ENCODE peak calls at places on chromosomes 12 and 14, in four cellular contexts. O is endodermal cell, N is GM12878, P is kidney. A is an unnamed sample.

GRCh38 chr12:9064815-9065606 is 50.7 kb downstream of the A2M start:
- DNase-seq in O (peak), N (no peak), P (peak), A (peak)

GRCh38 chr14:92717571-92718042 is 30.8 kb downstream of the LGMN start:
- DNase-seq in O (no peak), N (no peak), P (no peak), A (no peak)

GRCh38 chr12:104551313-104551931 is 94.7 kb downstream of the CHST11 start:
- DNase-seq in O (no peak), N (no peak), P (no peak), A (no peak)

GRCh38 chr12:109997393-109997792 is 1.2 kb upstream of the GIT2 start:
- DNase-seq in O (no peak), N (no peak), P (no peak), A (no peak)

GRCh38 chr12:7650091-7650490 is 15.6 kb downstream of the APOBEC1 start:
- DNase-seq in O (no peak), N (no peak), P (no peak), A (no peak)

GRCh38 chr12:32516230-32516629 is 116.9 kb downstream of the FGD4 start:
- DNase-seq in O (no peak), N (no peak), P (no peak), A (no peak)

GRCh38 chr12:127745466-127746220 is 521.3 kb upstream of the TMEM132C start:
- DNase-seq in O (no peak), N (no peak), P (no peak), A (no peak)

GRCh38 chr12:128833418-128833817 is 9.7 kb upstream of the SLC15A4 start:
- DNase-seq in O (no peak), N (no peak), P (no peak), A (no peak)

GRCh38 chr14:62943202-62943601 is 102.1 kb downstream of the KCNH5 start:
- DNase-seq in O (no peak), N (no peak), P (no peak), A (no peak)

GRCh38 chr12:28027947-28028724 is 55.6 kb upstream of the PTHLH start:
- DNase-seq in O (no peak), N (no peak), P (no peak), A (no peak)

GRCh38 chr12:10082057-10082874 is 16.5 kb downstream of the CLEC1A start:
- DNase-seq in O (no peak), N (no peak), P (no peak), A (no peak)

GRCh38 chr14:65824285-65824977 is 411.9 kb downstream of the FUT8 start:
- DNase-seq in O (peak), N (peak), P (no peak), A (peak)

GRCh38 chr12:109197327-109197726 is 80.9 kb downstream of the ACACB start:
- DNase-seq in O (no peak), N (no peak), P (no peak), A (no peak)

GRCh38 chr14:51933191-51933590 is 56.2 kb upstream of the RTRAF start:
- DNase-seq in O (no peak), N (no peak), P (no peak), A (no peak)

GRCh38 chr14:68627868-68628604 is 164.8 kb downstream of the ZFP36L1 start:
- DNase-seq in O (peak), N (no peak), P (peak), A (peak)

GRCh38 chr12:125549836-125550235 is 484.6 kb downstream of the AACS start:
- DNase-seq in O (peak), N (no peak), P (no peak), A (no peak)

GRCh38 chr14:100127853-100128455 is 31.5 kb downstream of the DEGS2 start:
- DNase-seq in O (no peak), N (no peak), P (no peak), A (no peak)
- H3K9ac ChIP-seq in O (no peak), N (no peak), P (no peak), A (no peak)

GRCh38 chr12:105611340-105611739 is 280.8 kb downstream of the C12orf75 start:
- DNase-seq in O (no peak), N (no peak), P (no peak), A (no peak)
- H3K4me3 ChIP-seq in O (no peak), N (no peak), P (no peak), A (no peak)

DNA sequence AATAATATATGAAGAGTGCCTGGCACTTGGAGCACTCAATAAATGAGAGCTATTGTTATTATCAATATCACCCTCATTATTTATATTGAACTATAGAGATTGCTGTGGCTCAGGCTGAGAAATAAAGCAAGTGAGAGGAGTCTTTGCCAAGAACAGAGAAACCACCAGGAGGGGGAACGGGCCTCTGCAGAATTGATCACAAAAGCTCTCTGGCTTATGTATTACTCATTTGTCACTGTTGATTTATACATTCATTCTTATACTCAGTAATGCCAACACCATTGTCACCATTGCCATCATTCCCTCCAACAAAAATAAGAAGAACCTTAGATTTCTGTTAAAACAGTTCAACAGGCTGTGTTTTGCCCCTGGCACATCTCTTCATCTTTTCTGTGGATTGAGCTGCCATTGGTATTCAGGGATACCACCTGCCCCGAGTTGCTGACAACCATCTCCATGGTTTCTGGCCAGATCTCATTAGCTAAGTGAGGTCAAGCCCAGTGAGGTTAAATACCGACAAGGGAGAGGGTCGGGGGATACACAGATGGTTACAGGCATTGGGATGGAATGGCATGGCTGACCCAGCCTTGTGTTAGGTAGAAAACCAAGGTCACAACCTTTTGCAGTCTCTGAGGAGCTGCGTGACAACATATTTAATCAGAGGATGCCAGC is 21.8 kb upstream of the PCNX1 start:
- DNase-seq in O (no peak), N (no peak), P (no peak), A (no peak)
- H3K9ac ChIP-seq in O (no peak), N (no peak), P (no peak), A (no peak)

GRCh38 chr12:19710811-19711793 is 271.8 kb downstream of the AEBP2 start:
- DNase-seq in O (peak), N (no peak), P (no peak), A (no peak)
- H3K4me3 ChIP-seq in O (no peak), N (no peak), P (peak), A (no peak)

GRCh38 chr12:84913151-84913550 is 552 bp upstream of the SLC6A15 start:
- DNase-seq in O (peak), N (no peak), P (no peak), A (no peak)
- H3K9ac ChIP-seq in O (no peak), N (no peak), P (no peak), A (peak)

GRCh38 chr14:74239848-74240793 is 872 bp downstream of the VSX2 start:
- DNase-seq in O (peak), N (no peak), P (no peak), A (no peak)
- H3K4me3 ChIP-seq in O (no peak), N (no peak), P (peak), A (no peak)

DNA sequence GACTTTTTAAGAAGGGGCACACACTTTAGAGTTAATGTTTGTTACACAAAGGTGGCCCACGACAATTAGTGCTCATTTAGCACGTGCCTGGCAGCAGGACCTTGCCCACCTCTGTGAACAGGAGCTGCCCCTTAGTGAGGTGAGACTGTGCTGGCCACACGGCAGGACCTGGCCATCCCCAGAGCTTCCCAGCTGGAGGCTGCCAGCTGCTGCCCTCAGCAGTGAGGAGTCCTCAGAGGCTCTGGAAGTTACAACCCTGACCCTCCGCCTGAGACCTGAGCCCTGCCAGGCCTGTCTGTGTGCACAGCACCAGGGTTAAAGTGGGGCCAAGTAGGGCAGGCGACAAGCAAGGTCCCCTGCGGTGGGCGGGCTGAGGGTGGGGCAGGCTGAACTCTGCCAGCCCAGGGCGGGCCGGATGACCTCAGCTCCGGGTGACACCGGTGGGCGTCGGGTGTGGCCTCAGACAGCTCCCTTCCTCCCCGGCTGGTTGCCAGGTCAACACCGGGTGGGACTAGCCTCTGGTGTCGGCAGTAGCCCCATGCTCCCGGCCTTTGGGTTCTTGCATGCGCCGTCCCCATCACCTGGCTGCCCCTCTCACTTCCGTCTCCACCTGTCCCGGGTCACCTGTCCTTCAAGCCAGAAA is 9.2 kb upstream of the LBHD2 start:
- DNase-seq in O (peak), N (no peak), P (peak), A (no peak)
- H3K9ac ChIP-seq in O (no peak), N (no peak), P (no peak), A (no peak)

GRCh38 chr12:55712154-55712553 is 3.7 kb upstream of the BLOC1S1 start:
- DNase-seq in O (no peak), N (no peak), P (no peak), A (no peak)

GRCh38 chr12:55705802-55706402 is 1.8 kb downstream of the ITGA7 start:
- DNase-seq in O (peak), N (no peak), P (peak), A (no peak)

GRCh38 chr12:55707841-55708694 is at the start of gene ITGA7:
- DNase-seq in O (peak), N (no peak), P (peak), A (no peak)

GRCh38 chr12:55706840-55707671 is 648 bp downstream of the ITGA7 start:
- DNase-seq in O (peak), N (no peak), P (peak), A (no peak)

DNA sequence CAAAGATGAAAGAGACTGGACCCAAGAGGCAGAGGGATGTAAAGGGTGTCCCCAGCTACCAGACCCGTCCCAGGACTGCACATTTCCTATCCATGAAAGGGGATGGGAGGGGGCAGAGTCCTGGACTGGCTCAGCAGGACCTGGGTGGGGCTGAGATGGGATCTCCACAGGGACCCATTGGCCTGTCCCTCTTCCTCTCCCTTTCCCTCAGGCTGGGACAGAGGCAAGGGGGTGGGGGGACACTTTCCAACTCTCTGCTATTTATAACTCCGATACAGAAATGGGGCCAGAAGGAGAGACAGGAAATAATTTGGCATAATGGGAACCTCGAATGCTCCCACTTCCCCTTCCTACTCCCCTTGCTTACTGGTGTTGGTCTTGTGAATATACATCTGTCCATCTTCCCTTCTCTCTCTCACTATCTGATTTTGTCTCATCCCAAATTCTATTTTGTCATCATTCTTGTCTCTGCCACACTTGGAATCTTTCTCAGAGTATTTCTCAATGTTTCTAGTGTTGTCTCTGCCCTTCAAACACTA is 1.1 kb upstream of the ITGA7 start:
- DNase-seq in O (no peak), N (no peak), P (peak), A (no peak)
- H3K4me3 ChIP-seq in O (peak), N (peak), P (peak), A (no peak)

A was measured in keratinocyte.